ENCODE peak calls at places on chromosomes 3 and 15, in six cellular contexts. M is neural progenitor cell, Z is HCT116, P is PC-3, T is GM23248, K is SK-N-SH. E is an unnamed sample.

GRCh38 chr3:116135462-116135861 is 309.8 kb downstream of the LSAMP start:
- DNase-seq in K (peak), T (peak), P (peak), M (no peak), Z (no peak), E (no peak)

GRCh38 chr3:102258666-102259227 is 176.1 kb upstream of the ZPLD1 start:
- DNase-seq in Z (no peak), K (no peak), T (no peak), P (no peak), M (no peak), E (no peak)

GRCh38 chr3:186646106-186646505 is 5.9 kb downstream of the FETUB start:
- DNase-seq in P (no peak), Z (no peak), M (no peak), T (no peak), K (no peak), E (no peak)

GRCh38 chr3:108022316-108023150 is 68.3 kb downstream of the CD47 start:
- DNase-seq in K (no peak), M (no peak), P (no peak), Z (no peak), T (no peak), E (no peak)

GRCh38 chr15:37516628-37517027 is 416.3 kb upstream of the MEIS2 start:
- DNase-seq in K (no peak), P (no peak), Z (no peak), M (no peak), T (no peak), E (no peak)

GRCh38 chr3:115187149-115187757 is 40.2 kb upstream of the ZBTB20 start:
- DNase-seq in M (no peak), T (no peak), P (no peak), K (no peak), Z (no peak), E (peak)

GRCh38 chr3:25818335-25818734 is 28.4 kb downstream of the OXSM start:
- DNase-seq in Z (no peak), T (no peak), P (no peak), M (no peak), K (no peak), E (no peak)

GRCh38 chr3:169633105-169633504 is 30.4 kb downstream of the MECOM start:
- DNase-seq in P (no peak), Z (no peak), M (no peak), T (no peak), K (no peak), E (no peak)

GRCh38 chr15:80160570-80161156 is 7.9 kb downstream of the FAH start:
- DNase-seq in M (no peak), P (peak), K (no peak), Z (no peak), T (peak), E (peak)

GRCh38 chr3:150215616-150216015 is 192.5 kb upstream of the TSC22D2 start:
- DNase-seq in M (no peak), P (no peak), T (no peak), Z (no peak), K (no peak), E (no peak)

GRCh38 chr3:30668051-30668609 is 61.7 kb downstream of the TGFBR2 start:
- DNase-seq in K (peak), Z (no peak), T (no peak), M (no peak), P (no peak), E (no peak)

GRCh38 chr15:33533197-33533596 is 222.4 kb downstream of the RYR3 start:
- DNase-seq in M (no peak), T (no peak), P (no peak), K (no peak), Z (no peak), E (no peak)

GRCh38 chr15:72809329-72809728 is 25.8 kb upstream of the ADPGK start:
- DNase-seq in Z (no peak), K (no peak), T (no peak), M (no peak), P (no peak), E (no peak)

GRCh38 chr3:141659821-141660597 is 78.1 kb upstream of the RNF7 start:
- DNase-seq in Z (no peak), K (peak), P (peak), M (peak), T (peak), E (no peak)

GRCh38 chr15:101198820-101199219 is 53.0 kb downstream of the CHSY1 start:
- DNase-seq in Z (no peak), M (no peak), P (no peak), K (no peak), T (peak), E (peak)

GRCh38 chr3:152177757-152178156 is 91.0 kb upstream of the MBNL1 start:
- DNase-seq in P (no peak), T (no peak), M (no peak), K (no peak), Z (no peak), E (no peak)

GRCh38 chr3:127847236-127847720 is 25.0 kb upstream of the MGLL start:
- DNase-seq in M (no peak), Z (no peak), K (no peak), P (no peak), T (no peak), E (no peak)

GRCh38 chr15:67559158-67559557 is 16.7 kb downstream of the MAP2K5 start:
- DNase-seq in M (no peak), P (no peak), Z (no peak), T (no peak), K (no peak), E (no peak)

DNA sequence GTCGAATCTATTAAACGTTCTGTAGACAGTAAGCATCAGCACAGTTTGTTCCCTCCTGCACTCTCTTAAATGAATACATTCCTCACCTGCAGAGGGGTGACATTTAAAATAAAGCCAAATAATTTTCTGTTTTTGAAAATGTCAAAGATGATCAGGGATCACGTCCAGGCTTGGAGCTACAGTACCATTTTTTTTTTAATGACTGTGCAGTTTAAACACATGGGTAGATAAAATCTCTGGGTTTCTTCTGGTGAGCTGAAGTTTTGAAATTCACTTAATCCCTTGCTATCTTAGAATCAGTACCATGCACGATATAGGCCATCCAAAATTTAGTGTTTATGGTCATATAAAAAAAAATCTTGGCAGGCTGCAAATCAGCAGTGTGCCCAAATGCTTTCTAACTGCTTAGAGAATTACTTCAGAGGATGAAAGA is 12.8 kb downstream of the PYDC2 start:
- DNase-seq in P (no peak), Z (no peak), K (no peak), M (no peak), T (no peak), E (no peak)
- TF ChIP-seq EZH2phosphoT487 in P (no peak), Z (no peak), K (no peak), M (no peak), T (no peak), E (no peak)

DNA sequence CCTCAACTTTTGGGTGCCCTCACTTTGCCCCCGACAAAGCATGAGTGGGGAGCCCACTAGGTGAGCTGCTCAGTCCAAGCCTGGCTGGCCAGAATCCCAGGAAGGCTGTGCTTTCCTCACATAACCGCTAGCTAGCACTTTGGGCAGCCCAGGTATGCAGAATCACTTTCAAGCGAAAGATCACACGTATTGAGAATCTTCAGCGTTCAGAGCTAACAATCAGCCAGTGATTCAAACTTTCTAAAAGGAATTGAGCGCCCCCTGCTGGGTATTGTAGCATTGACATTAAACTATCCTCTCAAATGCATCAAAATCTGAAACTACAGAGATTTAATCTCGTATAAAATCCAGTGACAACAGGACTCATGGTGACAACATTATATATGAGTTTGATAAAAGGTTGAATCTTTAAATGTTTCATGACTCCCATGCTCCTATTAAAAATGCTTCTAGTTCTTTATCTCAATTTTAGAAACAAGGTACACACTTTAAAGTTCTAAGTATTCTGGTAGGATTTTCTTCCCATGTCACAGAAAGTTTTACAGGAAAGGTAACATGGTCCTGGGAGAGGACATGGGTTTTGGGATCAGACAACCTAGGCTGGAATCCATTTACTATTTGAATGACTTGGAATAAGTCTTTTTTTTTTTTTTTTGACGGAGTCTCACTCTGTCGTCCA is 11.8 kb downstream of the ANAPC13 start:
- DNase-seq in Z (peak), M (peak), P (peak), K (peak), T (peak), E (peak)
- H3K9ac ChIP-seq in Z (no peak), M (no peak), P (no peak), K (peak), T (peak), E (no peak)

DNA sequence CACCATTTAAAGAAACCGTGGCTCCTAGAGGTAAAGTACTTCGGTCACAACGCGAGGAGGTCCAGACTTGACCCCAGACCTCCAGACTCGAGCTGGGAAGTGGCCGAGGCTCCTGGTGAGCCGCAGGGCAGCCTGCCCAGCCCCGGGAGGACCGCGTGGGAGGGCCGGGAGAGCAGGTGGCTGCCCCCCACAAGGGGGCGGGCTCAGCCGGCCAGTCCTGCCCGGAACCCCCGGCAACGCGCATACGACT is at the start of gene SLC27A2:
- DNase-seq in T (no peak), Z (peak), M (peak), P (peak), K (peak), E (no peak)
- TF ChIP-seq EZH2phosphoT487 in T (no peak), Z (no peak), M (peak), P (no peak), K (no peak), E (no peak)

GRCh38 chr3:120596116-120596852 is at the start of gene NDUFB4:
- DNase-seq in P (peak), M (peak), T (peak), K (peak), Z (peak), E (peak)

GRCh38 chr3:120595788-120596115 is 384 bp upstream of the NDUFB4 start:
- DNase-seq in P (no peak), M (no peak), T (no peak), Z (no peak), K (no peak), E (no peak)

GRCh38 chr3:120599211-120599610 is 3.1 kb downstream of the NDUFB4 start:
- DNase-seq in T (no peak), P (no peak), Z (no peak), M (no peak), K (no peak), E (no peak)

GRCh38 chr3:120596853-120597223 is 702 bp downstream of the NDUFB4 start:
- DNase-seq in M (no peak), P (no peak), K (no peak), Z (no peak), T (no peak), E (no peak)

DNA sequence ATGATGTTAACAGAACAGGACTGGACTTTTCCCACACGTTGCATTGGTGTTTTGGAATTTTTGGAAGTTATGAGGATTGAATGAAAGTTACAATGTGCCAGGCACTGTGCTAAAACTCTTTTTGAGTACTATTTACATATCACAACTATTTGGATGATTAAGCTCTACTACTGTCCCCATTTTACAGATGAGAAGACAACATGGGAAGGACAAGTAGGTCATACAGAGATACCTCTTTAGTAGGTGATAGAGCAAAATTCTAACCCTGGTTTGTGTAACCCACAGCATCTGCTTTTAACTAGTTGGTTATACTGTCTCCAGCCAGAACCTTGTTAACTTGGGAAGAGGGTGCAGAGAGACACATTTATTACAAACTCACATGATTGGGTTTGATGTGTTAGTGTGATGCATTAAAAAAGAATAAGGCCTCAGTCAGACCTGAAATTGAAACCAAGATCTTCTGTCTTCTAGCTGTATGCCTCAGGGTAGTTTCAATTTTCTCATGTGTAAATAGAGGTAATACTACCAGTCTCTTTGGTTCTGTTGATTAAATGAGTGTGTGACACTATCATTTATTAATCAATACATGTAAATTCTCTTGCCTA is 1.4 kb downstream of the NDUFB4 start:
- DNase-seq in K (no peak), T (no peak), P (no peak), M (no peak), Z (no peak), E (peak)
- H3K9ac ChIP-seq in K (peak), T (peak), P (no peak), M (no peak), Z (peak), E (peak)